ENCODE peak calls at places on chromosomes 16 and 17, in four cellular contexts. G is HCT116, Q is adrenal gland, U is ovary. H is an unnamed sample. For H3K4me1, the result is how much of the 10 kb centered on the place peaks cover.

GRCh38 chr17:2124391-2124790 is 69.5 kb downstream of the HIC1 start:
- DNase-seq in G (no peak), Q (no peak), U (no peak), H (no peak)

GRCh38 chr17:32281011-32281451 is 15.4 kb downstream of the RHBDL3 start:
- DNase-seq in U (no peak), G (no peak), Q (no peak), H (peak)

GRCh38 chr17:41678907-41679739 is 9.6 kb upstream of the EIF1 start:
- DNase-seq in G (no peak), Q (peak), U (no peak), H (no peak)

GRCh38 chr16:59090501-59090900 is 356.4 kb upstream of the GOT2 start:
- DNase-seq in G (no peak), U (no peak), Q (no peak), H (no peak)

GRCh38 chr16:81745704-81746558 is 33.2 kb upstream of the PLCG2 start:
- DNase-seq in U (peak), G (peak), Q (peak), H (peak)

GRCh38 chr17:63701477-63702222 is 1.7 kb upstream of the LIMD2 start:
- DNase-seq in G (no peak), U (no peak), Q (peak), H (no peak)

GRCh38 chr17:1091885-1092284 is 87.9 kb downstream of the ABR start:
- DNase-seq in G (no peak), U (no peak), Q (no peak), H (no peak)

GRCh38 chr16:50573947-50574751 is 26.0 kb downstream of the NKD1 start:
- DNase-seq in Q (no peak), G (no peak), U (peak), H (peak)

GRCh38 chr17:2707721-2708584 is 3.6 kb downstream of the CLUH start:
- DNase-seq in U (peak), Q (peak), G (no peak), H (no peak)

GRCh38 chr17:26962255-26963162 is 331.4 kb upstream of the WSB1 start:
- DNase-seq in Q (no peak), U (no peak), G (no peak), H (no peak)

GRCh38 chr17:57506253-57506911 is 238.7 kb downstream of the CCDC182 start:
- DNase-seq in G (no peak), U (no peak), Q (no peak), H (peak)

GRCh38 chr17:15257316-15257925 is 7.7 kb downstream of the PMP22 start:
- DNase-seq in U (peak), G (peak), Q (peak), H (peak)

GRCh38 chr16:59632266-59632855 is 898.2 kb upstream of the GOT2 start:
- DNase-seq in Q (no peak), U (no peak), G (no peak), H (no peak)

GRCh38 chr16:72840591-72841381 is 207.1 kb downstream of the ZFHX3 start:
- DNase-seq in G (no peak), Q (no peak), U (no peak), H (no peak)

GRCh38 chr16:13021996-13022395 is 120.6 kb downstream of the SHISA9 start:
- DNase-seq in G (no peak), U (no peak), Q (no peak), H (no peak)

GRCh38 chr17:31293586-31293985 is 3.5 kb downstream of the OMG start:
- DNase-seq in U (no peak), G (no peak), Q (no peak), H (no peak)

GRCh38 chr17:76053230-76054111 is 18.8 kb downstream of the SRP68 start:
- DNase-seq in U (no peak), G (peak), Q (no peak), H (no peak)

GRCh38 chr16:50839920-50840729 is 98.2 kb downstream of the CYLD start:
- DNase-seq in G (no peak), U (no peak), Q (no peak), H (no peak)

GRCh38 chr17:72077326-72077960 is 43.4 kb upstream of the SOX9 start:
- DNase-seq in U (no peak), G (peak), Q (no peak), H (no peak)

GRCh38 chr17:17701658-17702057 is 20.4 kb downstream of the RAI1 start:
- DNase-seq in U (no peak), Q (no peak), G (no peak), H (no peak)

GRCh38 chr16:57749872-57750452 is 14.4 kb downstream of the KATNB1 start:
- DNase-seq in G (no peak), Q (no peak), U (no peak), H (no peak)

GRCh38 chr17:31387438-31387837 is 4.0 kb upstream of the RAB11FIP4 start:
- DNase-seq in U (no peak), Q (no peak), G (no peak), H (no peak)

GRCh38 chr17:42980766-42981397 is 517 bp downstream of the RUNDC1 start:
- DNase-seq in G (peak), U (peak), Q (peak), H (no peak)

GRCh38 chr17:42982266-42982665 is 1.9 kb downstream of the RUNDC1 start:
- DNase-seq in G (no peak), U (no peak), Q (no peak), H (no peak)

GRCh38 chr17:42979511-42980273 is at the start of gene PTGES3L:
- DNase-seq in G (no peak), U (peak), Q (no peak), H (peak)

GRCh38 chr17:42984486-42984885 is 4.1 kb downstream of the RUNDC1 start:
- DNase-seq in U (no peak), Q (no peak), G (no peak), H (no peak)

GRCh38 chr17:42980274-42980765 is at the start of gene RUNDC1:
- DNase-seq in U (peak), Q (peak), G (peak), H (peak)
- TF ChIP-seq POLR2A in U (no peak), Q (peak), G (no peak), H (peak)

DNA sequence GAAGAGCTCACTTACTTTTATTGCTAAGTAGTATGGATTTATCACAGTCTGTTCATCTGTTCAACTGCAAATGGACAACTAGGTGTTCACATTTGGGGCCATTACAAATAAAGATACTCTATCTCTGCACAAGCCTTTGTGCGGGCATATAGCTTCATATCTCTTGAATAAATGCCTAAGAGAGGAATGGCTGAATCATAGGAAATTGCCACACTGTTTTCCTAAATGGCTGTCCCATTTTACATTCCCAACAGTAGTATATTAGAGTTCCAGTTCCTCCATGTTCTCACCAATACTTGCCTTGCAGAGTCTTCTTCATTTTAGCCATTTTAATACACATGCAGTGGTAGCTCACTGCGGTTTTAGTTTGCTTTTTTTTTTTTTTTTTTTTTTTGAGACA is 20.5 kb downstream of the NSMCE1 start:
- DNase-seq in U (no peak), Q (no peak), G (no peak), H (no peak)
- H3K4me1 ChIP-seq in U (under half), Q (under half), G (under half), H (under half)

DNA sequence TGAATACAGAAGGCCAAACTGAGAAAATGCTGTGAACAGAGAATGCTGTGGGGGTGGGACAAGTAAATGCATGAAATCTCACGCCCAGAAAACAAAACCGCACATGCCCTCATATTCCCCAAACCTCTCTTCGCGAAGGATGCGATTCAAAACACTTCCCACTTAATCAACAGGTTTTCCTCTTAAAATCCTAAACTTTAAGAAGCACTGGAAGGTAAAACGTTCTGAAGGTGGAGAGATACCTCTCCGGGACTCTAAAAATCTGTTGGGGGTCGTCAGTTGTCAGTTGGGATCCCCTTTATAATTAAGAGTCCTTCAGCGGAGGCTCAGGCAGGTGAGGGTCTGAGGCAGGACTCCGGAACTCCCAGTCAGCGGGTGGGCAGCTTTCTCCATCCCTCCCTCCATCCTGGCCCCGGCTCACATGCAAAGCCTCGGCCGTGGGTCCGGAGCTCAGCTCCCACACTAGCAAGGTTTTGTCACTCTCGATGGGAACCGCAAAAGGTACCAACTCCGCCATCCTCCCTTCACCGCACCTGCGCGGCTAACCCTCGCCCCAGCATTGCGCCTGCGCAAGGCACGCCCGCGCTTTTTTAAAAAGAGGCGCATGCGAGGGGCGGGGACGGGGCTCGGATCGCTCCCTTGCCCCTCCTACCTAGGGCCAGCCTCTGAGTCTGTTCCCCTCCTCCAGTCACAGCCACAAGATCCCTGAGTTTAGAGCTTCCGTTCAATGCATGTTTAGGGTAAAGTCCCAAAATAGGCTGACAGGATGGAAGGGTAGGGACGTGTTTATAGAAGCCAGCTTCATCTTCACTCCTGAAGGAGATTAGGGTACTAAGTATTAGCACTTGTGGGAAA is at the start of gene RDM1:
- DNase-seq in G (peak), U (peak), Q (peak), H (no peak)
- TF ChIP-seq POLR2A in G (peak), U (no peak), Q (no peak), H (no peak)

GRCh38 chr17:81863123-81863675 is 2.9 kb upstream of the P4HB start:
- DNase-seq in Q (no peak), G (no peak), U (no peak), H (no peak)
- H3K4me1 ChIP-seq in Q (under half), G (under half), U (under half), H (under half)